ENCODE peak calls at places on chromosomes 3 and 15, in four cellular contexts. Z is endothelial cell, H is left colon, P is NCI-H748 treated with DMSO at 0.1 percent for 48 hours. A is an unnamed sample.

GRCh38 chr15:60389261-60390077 is 8.3 kb downstream of the ANXA2 start:
- DNase-seq in Z (no peak), H (no peak), P (no peak), A (no peak)

GRCh38 chr15:42157381-42157780 is 945 bp upstream of the PLA2G4F start:
- DNase-seq in Z (no peak), H (no peak), P (no peak), A (peak)

GRCh38 chr15:70633394-70633793 is 130.0 kb downstream of the UACA start:
- DNase-seq in Z (no peak), H (no peak), P (no peak), A (no peak)

GRCh38 chr3:105365171-105365535 is 1.6 kb upstream of the ALCAM start:
- DNase-seq in Z (no peak), H (no peak), P (no peak), A (no peak)

GRCh38 chr3:194158942-194159439 is 23.0 kb downstream of the HES1 start:
- DNase-seq in Z (no peak), H (no peak), P (no peak), A (peak)

GRCh38 chr3:105495021-105495420 is 128.3 kb downstream of the ALCAM start:
- DNase-seq in Z (no peak), H (no peak), P (no peak), A (no peak)

GRCh38 chr15:81235781-81236507 is 39.3 kb downstream of the IL16 start:
- DNase-seq in Z (no peak), H (no peak), P (no peak), A (no peak)

GRCh38 chr15:99703603-99704443 is 29.4 kb downstream of the LYSMD4 start:
- DNase-seq in Z (peak), H (no peak), P (no peak), A (no peak)

A was measured in Peyer's patch.